ENCODE peak calls at places on chromosomes 6 and 20, in seven cellular contexts. N, S, K, I, J, W and L are unnamed samples.

GRCh38 chr6:159762681-159763293 is 942 bp downstream of the ACAT2 start:
- DNase-seq in N (no peak), S (no peak), K (peak; percentile 12), I (peak; percentile 25), J (peak; percentile 32), W (no peak), L (peak; percentile 65)

GRCh38 chr6:29005183-29005885 is at the start of gene ZNF311:
- DNase-seq in N (no peak), S (no peak), K (peak; percentile 64), I (peak; percentile 67), J (no peak), W (no peak), L (no peak)

GRCh38 chr20:40955326-40955725 is 73.3 kb upstream of the TOP1 start:
- DNase-seq in N (no peak), S (no peak), K (no peak), I (no peak), J (no peak), W (no peak), L (no peak)

GRCh38 chr6:145015739-145016558 is 719.4 kb downstream of the EPM2A start:
- DNase-seq in N (peak; percentile 88), S (no peak), K (peak; percentile 87), I (no peak), J (peak; percentile 37), W (no peak), L (peak; percentile 52)

GRCh38 chr6:8494730-8495129 is 59.4 kb upstream of the SLC35B3 start:
- DNase-seq in N (no peak), S (no peak), K (no peak), I (no peak), J (no peak), W (no peak), L (no peak)

GRCh38 chr20:12535316-12535715 is 473.5 kb upstream of the SPTLC3 start:
- DNase-seq in N (no peak), S (peak; percentile 67), K (no peak), I (no peak), J (no peak), W (no peak), L (no peak)

GRCh38 chr6:145081677-145082076 is 653.6 kb downstream of the EPM2A start:
- DNase-seq in N (no peak), S (no peak), K (no peak), I (no peak), J (no peak), W (no peak), L (no peak)

GRCh38 chr6:156899071-156899470 is 121.9 kb downstream of the ARID1B start:
- DNase-seq in N (no peak), S (no peak), K (no peak), I (no peak), J (no peak), W (no peak), L (no peak)

GRCh38 chr20:47765715-47766594 is 19.3 kb downstream of the SULF2 start:
- DNase-seq in N (no peak), S (peak; percentile 68), K (no peak), I (no peak), J (no peak), W (no peak), L (no peak)

GRCh38 chr20:32645134-32645533 is 28.6 kb downstream of the C20orf203 start:
- DNase-seq in N (no peak), S (no peak), K (no peak), I (no peak), J (no peak), W (no peak), L (no peak)

GRCh38 chr6:15335385-15335784 is 89.5 kb downstream of the JARID2 start:
- DNase-seq in N (no peak), S (no peak), K (no peak), I (no peak), J (no peak), W (no peak), L (no peak)

GRCh38 chr6:121780325-121781313 is 345.2 kb downstream of the GJA1 start:
- DNase-seq in N (peak; percentile 72), S (peak; percentile 53), K (peak; percentile 96), I (peak; percentile 90), J (no peak), W (no peak), L (no peak)

GRCh38 chr6:89611666-89612065 is 26.9 kb downstream of the LYRM2 start:
- DNase-seq in N (no peak), S (no peak), K (peak; percentile 44), I (no peak), J (no peak), W (no peak), L (no peak)

GRCh38 chr20:62822788-62823651 is 6.2 kb downstream of the COL9A3 start:
- DNase-seq in N (no peak), S (peak; percentile 86), K (no peak), I (no peak), J (peak; percentile 88), W (peak; percentile 50), L (no peak)

GRCh38 chr6:156102129-156102528 is 646.5 kb upstream of the NOX3 start:
- DNase-seq in N (peak; percentile 10), S (peak; percentile 52), K (peak; percentile 17), I (no peak), J (no peak), W (no peak), L (no peak)

GRCh38 chr6:124463271-124463670 is 499.0 kb upstream of the RNF217 start:
- DNase-seq in N (no peak), S (no peak), K (no peak), I (no peak), J (no peak), W (no peak), L (no peak)

GRCh38 chr6:125906158-125906998 is 50.2 kb upstream of the HINT3 start:
- DNase-seq in N (no peak), S (peak; percentile 90), K (peak; percentile 54), I (no peak), J (peak; percentile 36), W (peak; percentile 19), L (peak; percentile 54)

GRCh38 chr6:42766163-42766670 is 15.6 kb upstream of the BICRAL start:
- DNase-seq in N (no peak), S (no peak), K (peak; percentile 64), I (no peak), J (no peak), W (no peak), L (no peak)

GRCh38 chr20:59007758-59008511 is 881 bp upstream of the CTSZ start:
- DNase-seq in N (no peak), S (peak; percentile 49), K (no peak), I (peak; percentile 43), J (peak; percentile 92), W (peak; percentile 88), L (peak; percentile 93)

GRCh38 chr6:170244721-170245201 is 46.1 kb downstream of the DLL1 start:
- DNase-seq in N (no peak), S (peak; percentile 76), K (no peak), I (no peak), J (no peak), W (no peak), L (no peak)

GRCh38 chr6:18062733-18063132 is 59.7 kb downstream of the NHLRC1 start:
- DNase-seq in N (no peak), S (no peak), K (no peak), I (no peak), J (no peak), W (no peak), L (no peak)

GRCh38 chr6:18055098-18055497 is 67.4 kb downstream of the NHLRC1 start:
- DNase-seq in N (no peak), S (no peak), K (no peak), I (no peak), J (no peak), W (no peak), L (no peak)

GRCh38 chr6:18053555-18054445 is 66.4 kb upstream of the KIF13A start:
- DNase-seq in N (no peak), S (no peak), K (peak; percentile 47), I (no peak), J (no peak), W (no peak), L (no peak)

GRCh38 chr6:18055714-18056382 is 66.6 kb downstream of the NHLRC1 start:
- DNase-seq in N (no peak), S (no peak), K (no peak), I (no peak), J (no peak), W (no peak), L (no peak)

GRCh38 chr6:18058429-18058828 is 64.0 kb downstream of the NHLRC1 start:
- DNase-seq in N (no peak), S (no peak), K (no peak), I (no peak), J (no peak), W (no peak), L (no peak)
- TF ChIP-seq CTCF in N (no peak), S (no peak), K (no peak), I (no peak), J (no peak), W (no peak), L (no peak)

DNA sequence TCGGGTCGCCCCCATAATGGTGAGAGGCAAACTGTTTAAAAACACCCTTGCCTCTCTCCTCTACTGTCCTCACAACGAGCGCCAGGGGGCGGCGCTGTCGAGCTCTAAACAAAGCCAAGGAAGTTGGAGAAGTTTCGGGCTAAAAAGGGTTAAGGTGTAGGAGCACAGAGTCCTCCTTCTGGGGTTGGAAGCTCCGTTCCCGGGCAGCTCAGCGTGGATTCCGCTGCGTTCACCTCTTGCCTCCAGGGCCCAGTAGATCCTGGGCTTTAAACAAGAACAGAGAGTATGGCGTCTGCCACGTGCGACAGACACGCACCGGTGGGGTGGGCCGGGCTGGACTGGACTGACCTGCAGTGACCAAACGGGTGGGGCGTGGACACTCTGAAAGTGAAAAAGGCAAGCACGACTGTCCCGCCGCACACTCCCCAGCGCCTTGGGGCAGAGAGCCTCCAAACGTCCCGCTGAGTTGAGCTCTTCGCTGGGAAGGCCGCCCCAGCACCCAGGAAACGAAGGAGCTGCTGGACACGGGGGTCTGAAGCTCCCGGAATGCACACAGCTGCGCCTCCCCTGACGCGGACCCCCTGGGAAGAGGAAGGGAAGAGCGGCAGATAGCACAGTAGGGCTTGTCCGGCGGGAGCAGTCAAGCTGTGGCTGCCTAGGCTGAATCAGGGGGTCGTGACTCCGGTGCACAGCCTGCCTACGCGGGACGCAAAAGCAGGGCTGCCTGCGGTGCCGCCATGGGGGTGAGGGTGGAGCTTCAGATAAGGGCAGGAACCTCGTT is 1.6 kb upstream of the THBD start:
- DNase-seq in N (peak; percentile 5), S (peak; percentile 98), K (peak; percentile 89), I (peak; percentile 84), J (no peak), W (peak; percentile 41), L (peak; percentile 77)
- TF ChIP-seq CTCF in N (peak; percentile 53), S (peak; percentile 94), K (peak; percentile 76), I (no peak), J (peak; percentile 54), W (peak; percentile 77), L (peak; percentile 97)

DNA sequence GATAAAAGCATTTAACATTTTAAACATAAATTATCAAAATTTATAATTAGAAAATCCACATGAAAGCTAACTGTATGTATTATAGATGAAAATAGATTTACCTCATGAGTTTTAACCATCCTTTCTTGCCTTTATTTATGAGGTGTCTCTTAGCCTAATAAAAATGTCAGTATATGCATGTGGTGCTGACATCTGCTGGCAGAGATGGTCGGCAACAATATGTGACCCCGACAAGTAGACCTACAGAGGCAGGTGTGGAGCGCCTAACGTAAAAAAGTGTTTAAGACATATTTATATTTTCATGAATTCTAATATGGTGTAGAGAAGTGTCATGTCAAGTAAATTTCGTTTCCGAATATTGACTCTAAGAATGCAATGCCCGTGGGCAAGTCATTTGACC is 149.0 kb upstream of the FUT9 start:
- DNase-seq in N (peak; percentile 0), S (peak; percentile 72), K (no peak), I (no peak), J (peak; percentile 6), W (no peak), L (no peak)
- TF ChIP-seq CTCF in N (no peak), S (peak; percentile 83), K (no peak), I (no peak), J (peak; percentile 42), W (peak; percentile 51), L (no peak)

GRCh38 chr20:6074145-6074561 is 20.3 kb upstream of the LRRN4 start:
- DNase-seq in N (no peak), S (peak; percentile 73), K (no peak), I (no peak), J (peak; percentile 26), W (no peak), L (no peak)
- TF ChIP-seq CTCF in N (peak; percentile 13), S (peak; percentile 71), K (peak; percentile 57), I (no peak), J (no peak), W (peak; percentile 37), L (no peak)